ENCODE peak calls at places on chromosomes 11 and 22, in ten cellular contexts. W, H, N, P, F, D, Y, C, K and O are unnamed samples. For H3K4me1, the result is how much of the 10 kb centered on the place peaks cover.

GRCh38 chr11:28043930-28044709 is 63.8 kb downstream of the KIF18A start:
- DNase-seq in P (no peak), D (no peak), F (no peak), K (no peak), W (no peak), Y (no peak), C (no peak), N (no peak), H (no peak), O (no peak)

GRCh38 chr11:65849771-65850216 is 8.2 kb downstream of the CFL1 start:
- DNase-seq in Y (no peak), H (no peak), N (no peak), K (no peak), W (no peak), P (no peak), C (no peak), F (no peak), D (no peak), O (no peak)

GRCh38 chr11:134634897-134635831 is 223.1 kb upstream of the B3GAT1 start:
- DNase-seq in D (no peak), H (no peak), K (no peak), C (no peak), Y (no peak), F (no peak), P (no peak), W (no peak), N (no peak), O (no peak)

GRCh38 chr11:46948378-46949131 is 12.0 kb downstream of the CSTPP1 start:
- DNase-seq in N (no peak), F (no peak), W (no peak), C (peak), K (no peak), D (peak), H (peak), P (no peak), Y (no peak), O (no peak)

GRCh38 chr11:126345759-126346585 is 9.5 kb upstream of the ST3GAL4 start:
- DNase-seq in K (no peak), F (no peak), W (peak), H (no peak), N (peak), D (peak), P (peak), C (peak), Y (no peak), O (no peak)

GRCh38 chr11:106322111-106322510 is 244.6 kb downstream of the AASDHPPT start:
- DNase-seq in D (no peak), P (no peak), K (no peak), N (no peak), F (no peak), W (no peak), C (no peak), H (no peak), Y (no peak), O (no peak)

GRCh38 chr11:103730151-103730940 is 306.1 kb upstream of the DDI1 start:
- DNase-seq in C (no peak), Y (no peak), K (no peak), N (no peak), P (no peak), H (no peak), W (no peak), D (peak), F (no peak), O (no peak)

GRCh38 chr11:95832763-95833162 is 42.5 kb downstream of the CEP57 start:
- DNase-seq in P (no peak), H (no peak), D (no peak), F (no peak), K (no peak), C (no peak), N (no peak), W (no peak), Y (no peak), O (no peak)

GRCh38 chr11:76512851-76513653 is 68.2 kb downstream of the EMSY start:
- DNase-seq in K (no peak), Y (no peak), N (no peak), D (peak), P (no peak), C (peak), F (no peak), W (no peak), H (no peak), O (no peak)

GRCh38 chr22:46102752-46103151 is 47.6 kb upstream of the PPARA start:
- DNase-seq in P (no peak), W (no peak), C (no peak), H (no peak), F (no peak), D (no peak), K (no peak), N (no peak), Y (no peak), O (no peak)
- H3K4me1 ChIP-seq in P (half or more), W (under half), C (under half), H (under half), F (half or more), D (under half), K (half or more), N (half or more), Y (under half), O (under half)

GRCh38 chr22:46064236-46064965 is 85.9 kb upstream of the PPARA start:
- DNase-seq in D (no peak), H (peak), F (peak), C (no peak), P (peak), Y (no peak), W (peak), K (no peak), N (peak), O (no peak)
- H3K27ac ChIP-seq in D (no peak), H (peak), F (peak), C (no peak), P (peak), Y (no peak), W (peak), K (peak), N (peak), O (peak)

GRCh38 chr11:117199916-117200812 is 994 bp downstream of the TAGLN start:
- DNase-seq in K (no peak), D (no peak), Y (no peak), W (no peak), F (no peak), P (no peak), C (no peak), H (no peak), N (no peak), O (no peak)
- H3K4me1 ChIP-seq in K (under half), D (under half), Y (under half), W (under half), F (half or more), P (under half), C (under half), H (under half), N (under half), O (under half)

GRCh38 chr11:14288189-14288935 is 70.6 kb downstream of the RRAS2 start:
- DNase-seq in K (peak), D (no peak), C (peak), F (no peak), Y (no peak), W (no peak), P (no peak), N (no peak), H (no peak), O (no peak)
- H3K27ac ChIP-seq in K (peak), D (no peak), C (no peak), F (no peak), Y (no peak), W (peak), P (no peak), N (no peak), H (peak), O (no peak)

GRCh38 chr11:44572884-44573283 is 7.4 kb downstream of the CD82 start:
- DNase-seq in C (no peak), H (no peak), N (no peak), K (no peak), W (no peak), D (no peak), F (no peak), P (no peak), Y (no peak), O (no peak)

GRCh38 chr11:44575288-44575672 is 9.8 kb downstream of the CD82 start:
- DNase-seq in N (no peak), P (no peak), H (no peak), Y (no peak), D (no peak), W (no peak), F (no peak), C (no peak), K (no peak), O (no peak)

GRCh38 chr11:44573333-44573732 is 7.9 kb downstream of the CD82 start:
- DNase-seq in P (no peak), D (no peak), Y (no peak), N (no peak), H (no peak), F (no peak), W (no peak), C (no peak), K (no peak), O (no peak)

GRCh38 chr11:44575962-44576361 is 10.5 kb downstream of the CD82 start:
- DNase-seq in D (no peak), H (no peak), F (no peak), Y (no peak), C (no peak), N (no peak), W (no peak), P (no peak), K (no peak), O (no peak)

DNA sequence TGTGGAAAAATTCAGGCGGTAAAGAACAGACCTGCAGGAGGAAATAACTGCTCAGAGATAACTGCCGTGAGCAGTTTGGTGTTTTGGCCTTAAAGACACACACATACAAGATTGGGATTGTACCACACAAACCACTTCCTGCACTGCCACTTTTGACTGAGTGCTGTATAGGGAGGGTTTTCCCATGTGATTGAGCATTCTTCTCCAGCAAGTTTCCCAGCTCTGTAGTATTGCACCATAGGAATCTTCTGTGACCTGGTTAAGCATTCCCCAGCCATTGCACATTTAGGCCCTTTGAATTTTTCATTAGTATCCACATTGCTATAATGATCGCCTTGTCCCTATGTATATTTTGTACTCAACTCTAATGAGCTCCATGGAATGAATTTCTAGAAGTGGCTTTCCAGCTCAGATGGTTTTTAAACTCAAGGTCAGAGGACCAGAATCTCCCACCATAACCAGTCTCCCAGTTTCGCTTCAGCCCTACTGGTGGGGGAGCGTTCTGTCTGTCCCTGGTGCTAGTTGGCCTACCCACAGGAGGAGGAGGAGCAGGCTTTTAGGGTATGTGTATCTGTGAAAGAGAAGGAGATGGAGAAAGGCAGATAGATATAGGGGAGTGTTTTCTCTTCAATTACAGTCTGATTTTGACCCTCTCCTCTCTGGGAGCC is 9.3 kb downstream of the CD82 start:
- DNase-seq in N (no peak), F (no peak), W (no peak), H (no peak), K (peak), P (no peak), C (peak), Y (peak), D (no peak), O (no peak)
- H3K4me1 ChIP-seq in N (under half), F (half or more), W (under half), H (under half), K (under half), P (under half), C (half or more), Y (half or more), D (under half), O (under half)

DNA sequence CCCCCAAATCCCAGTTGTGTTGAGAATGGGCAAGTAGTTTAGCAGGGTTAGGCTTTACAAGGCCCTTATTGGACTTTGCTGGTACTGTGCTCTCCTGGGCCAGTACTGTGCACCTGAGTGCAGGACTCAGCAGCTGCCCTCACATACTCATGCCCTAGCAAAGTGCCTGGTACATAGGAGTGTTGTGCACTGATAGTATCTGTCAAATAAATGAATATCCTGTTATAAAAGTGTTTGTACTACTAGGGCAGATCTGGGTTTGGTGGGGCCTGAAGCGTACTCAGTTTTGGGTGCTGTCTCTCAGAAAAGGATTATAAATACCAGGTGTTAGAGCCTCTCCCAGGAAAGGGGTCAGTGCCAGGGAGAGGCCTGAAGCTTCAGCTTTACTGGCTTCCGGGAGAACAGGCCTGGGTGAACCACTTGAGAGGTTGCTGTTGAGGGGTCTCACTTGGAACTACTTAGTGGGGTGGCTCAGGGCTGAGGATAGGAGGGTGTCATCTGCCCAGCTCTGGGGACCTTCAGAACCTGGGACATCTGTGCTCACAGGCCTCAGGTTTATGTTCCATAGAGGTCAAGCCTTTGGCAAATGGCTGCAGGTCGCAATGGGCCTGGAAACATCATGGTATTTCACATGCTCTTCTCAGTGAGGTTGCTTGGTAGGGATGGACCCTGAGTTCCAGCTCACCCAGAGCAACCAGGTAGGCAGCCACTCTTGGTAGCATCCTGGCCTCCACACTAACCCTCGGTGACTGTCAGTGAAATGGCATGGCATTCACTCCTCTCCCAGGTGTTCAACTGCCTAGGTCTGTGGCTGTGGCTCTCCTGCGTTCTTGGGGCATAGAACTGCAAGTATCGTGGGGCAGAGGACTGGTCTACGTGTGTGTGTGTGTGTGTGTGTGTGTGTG is 106.1 kb downstream of the ZBTB16 start:
- DNase-seq in W (peak), F (no peak), Y (no peak), N (no peak), C (no peak), K (peak), P (peak), D (no peak), H (peak), O (no peak)
- H3K27ac ChIP-seq in W (peak), F (peak), Y (no peak), N (peak), C (no peak), K (peak), P (peak), D (peak), H (peak), O (peak)

GRCh38 chr11:86063536-86063935 is 5.3 kb downstream of the PICALM start:
- DNase-seq in H (no peak), D (peak), K (no peak), C (no peak), P (no peak), W (no peak), N (no peak), F (no peak), Y (no peak), O (no peak)
- H3K4me1 ChIP-seq in H (half or more), D (under half), K (under half), C (half or more), P (half or more), W (under half), N (half or more), F (half or more), Y (half or more), O (under half)

GRCh38 chr11:40328890-40329617 is 1130.4 kb downstream of the LRRC4C start:
- DNase-seq in N (no peak), H (peak), Y (no peak), P (no peak), W (no peak), F (peak), C (no peak), K (peak), D (peak), O (peak)
- H3K27ac ChIP-seq in N (no peak), H (no peak), Y (no peak), P (no peak), W (peak), F (no peak), C (no peak), K (no peak), D (peak), O (no peak)

DNA sequence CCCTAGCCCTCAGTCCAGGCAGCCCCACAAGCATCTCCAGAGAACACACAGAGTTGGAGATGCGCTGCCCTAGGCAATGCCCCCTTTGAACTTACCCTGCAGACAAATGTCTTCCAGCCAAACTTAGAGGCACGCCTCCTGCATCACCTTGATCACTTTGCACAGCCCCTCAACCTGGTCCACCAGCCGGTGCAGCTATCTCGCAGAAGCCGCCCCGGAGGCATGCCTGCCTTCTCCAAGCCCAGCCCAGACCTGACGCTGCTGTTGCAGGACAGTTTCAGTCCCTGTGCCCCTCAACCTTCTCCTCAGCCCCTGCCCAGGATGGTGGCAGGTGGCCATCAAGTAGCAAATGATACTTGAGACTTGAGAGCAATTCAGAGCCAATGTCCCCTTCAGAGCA is 16.7 kb upstream of the POU2AF1 start:
- DNase-seq in K (no peak), F (no peak), N (no peak), P (no peak), C (no peak), D (no peak), W (no peak), H (no peak), Y (no peak), O (no peak)
- H3K4me1 ChIP-seq in K (under half), F (under half), N (under half), P (under half), C (under half), D (under half), W (under half), H (under half), Y (under half), O (under half)